ENCODE peak calls at places on chromosome 22, in five cellular contexts. X, V, C, R and E are unnamed samples.

GRCh38 chr22:32564170-32565001 is 89.8 kb downstream of the FBXO7 start:
- DNase-seq in X (no peak), V (no peak), C (no peak), R (peak), E (no peak)

GRCh38 chr22:32986773-32987050 is 71.5 kb downstream of the SYN3 start:
- DNase-seq in X (no peak), V (no peak), C (no peak), R (no peak), E (no peak)

GRCh38 chr22:34845391-34845790 is 220.6 kb upstream of the ISX start:
- DNase-seq in X (no peak), V (no peak), C (no peak), R (no peak), E (no peak)

GRCh38 chr22:50030315-50031188 is 18.0 kb upstream of the IL17REL start:
- DNase-seq in X (no peak), V (peak), C (peak), R (peak), E (peak)

GRCh38 chr22:36081023-36081431 is 52.4 kb upstream of the RBFOX2 start:
- DNase-seq in X (peak), V (no peak), C (no peak), R (peak), E (peak)

GRCh38 chr22:33192156-33192555 is 134.0 kb upstream of the SYN3 start:
- DNase-seq in X (no peak), V (no peak), C (no peak), R (no peak), E (no peak)

GRCh38 chr22:31344369-31345330 is 1.5 kb downstream of the PATZ1 start:
- DNase-seq in X (no peak), V (peak), C (no peak), R (peak), E (no peak)

GRCh38 chr22:50210378-50211139 is 9.7 kb downstream of the SELENOO start:
- DNase-seq in X (no peak), V (no peak), C (no peak), R (no peak), E (no peak)

GRCh38 chr22:31244943-31245451 is 32.9 kb downstream of the LIMK2 start:
- DNase-seq in X (no peak), V (no peak), C (no peak), R (no peak), E (no peak)

DNA sequence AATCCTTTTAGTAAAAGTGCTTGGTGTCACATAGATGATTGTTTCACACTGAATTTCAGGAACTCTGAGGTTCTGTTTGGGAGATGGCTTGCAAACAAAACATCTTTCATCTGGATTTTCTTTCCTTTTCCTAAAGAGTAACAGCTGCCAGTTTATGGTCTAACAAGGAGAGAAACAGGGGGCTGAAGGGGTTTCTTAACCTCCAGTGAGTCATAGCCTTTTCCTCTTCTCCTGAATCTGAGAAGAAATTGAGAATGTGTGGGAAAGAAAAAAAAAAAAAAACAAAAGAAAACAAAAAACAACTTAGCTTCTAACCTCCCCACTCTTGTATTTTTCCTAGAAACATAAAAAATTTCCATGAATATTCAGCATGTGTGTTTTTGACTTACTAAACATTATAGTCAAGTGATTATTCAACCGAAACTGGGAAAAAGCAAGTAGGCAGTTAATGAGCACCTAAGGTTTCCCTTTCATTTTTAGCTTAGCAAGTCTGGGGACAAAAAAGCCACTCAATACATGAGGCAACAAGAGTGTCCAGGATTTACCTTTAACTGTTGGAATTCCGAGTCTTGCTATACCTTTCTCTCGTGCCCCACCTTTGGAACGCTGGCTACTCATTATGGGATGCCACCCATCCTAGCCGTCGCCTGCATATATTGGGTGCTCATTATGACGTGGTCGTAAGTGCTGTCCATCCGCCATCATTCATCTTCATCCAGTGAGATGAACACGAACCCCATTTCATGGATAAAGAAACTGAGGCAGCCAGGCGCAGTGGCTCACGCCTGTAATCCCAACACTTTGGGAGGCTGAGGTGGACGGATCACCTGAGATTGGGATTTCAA is 2.3 kb downstream of the ASPHD2 start:
- DNase-seq in X (no peak), V (no peak), C (no peak), R (peak), E (no peak)
- H3K4me3 ChIP-seq in X (no peak), V (no peak), C (no peak), R (no peak), E (no peak)

DNA sequence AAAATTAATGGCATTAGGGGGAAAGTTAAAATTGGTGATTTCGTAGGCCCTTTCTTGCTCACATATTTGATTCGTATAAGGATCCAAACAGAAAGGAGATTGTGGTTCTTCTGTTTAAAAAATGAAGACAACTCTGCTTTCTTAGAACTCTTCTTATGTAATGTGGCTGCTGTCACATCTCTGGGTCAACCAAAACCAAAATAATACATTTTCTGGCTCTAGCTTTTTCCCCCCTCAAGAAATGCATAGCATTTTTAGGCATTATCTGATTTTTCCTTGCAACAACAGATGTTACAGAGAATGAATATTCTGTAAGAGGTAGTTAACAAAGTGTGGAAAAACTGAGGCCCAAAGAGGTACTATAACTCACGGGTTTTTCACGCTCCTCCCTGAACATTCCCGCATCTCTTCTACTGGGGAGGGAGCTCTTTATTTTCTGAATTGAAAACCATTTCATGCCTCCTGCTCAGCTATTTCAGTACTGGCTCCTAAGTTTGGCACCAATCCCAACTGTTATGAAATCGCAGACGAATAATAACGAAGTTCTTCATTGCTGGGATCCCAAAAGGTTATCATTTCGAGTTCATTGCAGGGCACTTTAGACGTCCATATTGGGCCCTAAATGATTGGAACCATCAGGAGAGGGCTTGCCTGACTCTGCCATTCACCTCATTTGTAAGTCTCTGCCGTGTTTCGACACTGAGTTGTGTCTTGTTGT is 17.1 kb downstream of the GRAP2 start:
- DNase-seq in X (no peak), V (no peak), C (no peak), R (peak), E (no peak)
- H3K4me3 ChIP-seq in X (no peak), V (no peak), C (no peak), R (no peak), E (no peak)

GRCh38 chr22:25569983-25570382 is 5.5 kb downstream of the GRK3 start:
- DNase-seq in X (no peak), V (no peak), C (no peak), R (no peak), E (no peak)
- H3K4me3 ChIP-seq in X (no peak), V (no peak), C (no peak), R (no peak), E (no peak)

DNA sequence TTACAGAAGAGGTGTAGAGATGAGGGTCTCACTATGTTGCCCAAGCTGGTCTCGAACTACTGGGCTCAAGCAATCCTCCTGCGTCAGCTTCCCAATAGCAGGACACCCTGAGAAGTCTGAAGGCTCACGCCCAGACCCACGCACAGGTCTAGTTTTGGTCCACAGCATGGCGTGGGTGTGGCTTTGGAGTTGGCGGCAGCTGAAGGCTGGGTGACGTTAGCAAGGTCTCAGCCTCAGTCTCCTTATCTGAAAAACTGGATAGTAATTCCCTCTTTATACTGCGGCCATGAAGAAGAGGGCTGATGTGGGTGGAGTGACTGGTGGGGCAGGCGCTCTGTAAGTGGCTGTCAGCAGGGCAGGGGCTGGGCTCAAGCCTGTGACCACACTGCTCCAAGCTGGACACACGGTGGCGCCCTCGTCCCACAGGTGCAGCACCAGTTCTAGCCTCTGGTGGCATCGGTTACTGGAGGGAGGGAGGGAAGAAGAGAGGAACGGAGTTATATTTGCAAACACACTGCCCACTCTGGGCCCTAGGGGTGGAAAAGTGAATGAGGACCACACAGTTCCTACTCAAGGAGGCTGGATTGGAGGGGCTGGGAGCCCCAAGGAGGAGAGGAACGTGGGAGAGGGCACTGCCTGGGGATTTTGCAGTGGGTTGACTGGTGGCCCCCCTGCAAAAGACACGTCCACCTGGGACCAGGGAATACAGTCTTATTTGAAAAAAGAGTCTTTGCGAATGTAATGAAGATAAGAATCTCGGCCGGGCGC is 19.6 kb upstream of the CARD10 start:
- DNase-seq in X (no peak), V (peak), C (peak), R (peak), E (peak)
- H3K4me3 ChIP-seq in X (no peak), V (no peak), C (no peak), R (no peak), E (no peak)

GRCh38 chr22:20204821-20205220 is 54.0 kb upstream of the CCDC188 start:
- DNase-seq in X (no peak), V (no peak), C (no peak), R (peak), E (no peak)

GRCh38 chr22:20207277-20208025 is 56.6 kb upstream of the CCDC188 start:
- DNase-seq in X (no peak), V (no peak), C (no peak), R (no peak), E (no peak)

GRCh38 chr22:20205964-20206708 is 55.3 kb upstream of the CCDC188 start:
- DNase-seq in X (no peak), V (peak), C (peak), R (peak), E (peak)

GRCh38 chr22:20205464-20205963 is 54.7 kb upstream of the CCDC188 start:
- DNase-seq in X (no peak), V (no peak), C (no peak), R (no peak), E (no peak)

DNA sequence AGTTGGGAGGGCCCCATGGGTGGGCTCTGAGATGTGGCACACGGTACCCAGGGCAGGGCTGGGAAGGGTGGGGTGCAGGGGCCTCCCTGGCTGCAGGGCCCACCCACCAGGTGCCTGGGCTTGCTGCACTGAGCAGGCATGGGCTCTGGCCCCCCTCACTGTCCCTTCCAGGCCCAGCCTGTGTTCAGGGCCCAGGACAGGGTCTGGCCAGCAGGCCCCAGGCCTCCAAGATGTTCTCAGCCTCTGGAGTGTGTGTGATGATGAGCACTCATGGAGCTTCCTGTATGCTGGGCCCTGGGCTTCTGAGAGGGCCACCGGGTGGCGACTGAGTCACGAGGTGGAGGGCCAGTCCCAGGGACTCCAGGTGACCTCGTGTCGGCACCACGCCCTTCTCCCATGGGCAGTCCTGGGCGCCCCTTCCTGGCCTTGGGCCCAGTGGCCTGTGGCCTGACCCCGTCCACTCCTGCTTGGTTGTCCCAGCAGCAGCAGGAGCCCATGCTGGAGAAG is 55.9 kb upstream of the CCDC188 start:
- DNase-seq in X (no peak), V (no peak), C (peak), R (peak), E (no peak)
- H3K4me3 ChIP-seq in X (no peak), V (no peak), C (peak), R (peak), E (peak)

DNA sequence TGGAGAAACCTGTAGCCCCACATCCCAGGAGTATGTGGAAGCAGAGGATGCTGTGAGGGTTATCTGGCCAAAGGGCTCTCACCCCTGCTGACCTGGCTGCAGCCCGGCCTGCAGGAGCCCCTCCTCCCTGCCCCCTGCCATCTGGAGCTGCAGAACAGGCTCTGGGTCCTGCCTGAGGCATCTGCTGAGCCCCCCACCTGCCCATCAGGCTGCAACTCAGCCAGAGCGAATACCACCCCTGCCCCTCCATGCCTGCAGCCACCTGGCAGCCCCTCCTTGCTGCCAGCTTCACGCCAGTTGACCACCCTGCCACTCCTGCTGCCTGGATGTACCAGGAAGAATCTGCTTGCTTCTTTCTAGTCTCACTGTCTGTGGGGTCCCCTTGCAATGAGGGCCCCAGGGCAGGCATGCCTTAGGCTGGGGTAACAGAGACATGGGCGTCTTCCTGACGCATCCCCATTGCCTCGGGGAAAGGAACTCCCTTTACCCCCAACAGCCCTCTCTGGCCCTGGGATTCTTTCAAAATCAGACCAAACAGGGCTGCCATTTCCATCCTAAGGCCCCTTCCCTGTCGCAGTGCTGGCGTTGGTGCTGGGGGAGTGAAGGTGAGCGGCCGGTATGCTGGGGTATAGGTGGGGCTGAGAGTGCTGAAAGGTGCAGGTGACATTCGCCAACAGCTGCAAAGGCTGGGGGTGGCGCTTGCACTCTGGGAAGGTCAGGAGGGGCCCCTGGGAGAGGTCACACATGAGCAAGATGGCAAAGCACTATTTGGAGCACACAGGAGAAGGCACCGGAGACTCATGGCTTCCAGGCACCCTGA is 1334.6 kb downstream of the TBC1D22A start:
- DNase-seq in X (no peak), V (no peak), C (peak), R (no peak), E (no peak)
- H3K4me3 ChIP-seq in X (no peak), V (no peak), C (no peak), R (no peak), E (no peak)

DNA sequence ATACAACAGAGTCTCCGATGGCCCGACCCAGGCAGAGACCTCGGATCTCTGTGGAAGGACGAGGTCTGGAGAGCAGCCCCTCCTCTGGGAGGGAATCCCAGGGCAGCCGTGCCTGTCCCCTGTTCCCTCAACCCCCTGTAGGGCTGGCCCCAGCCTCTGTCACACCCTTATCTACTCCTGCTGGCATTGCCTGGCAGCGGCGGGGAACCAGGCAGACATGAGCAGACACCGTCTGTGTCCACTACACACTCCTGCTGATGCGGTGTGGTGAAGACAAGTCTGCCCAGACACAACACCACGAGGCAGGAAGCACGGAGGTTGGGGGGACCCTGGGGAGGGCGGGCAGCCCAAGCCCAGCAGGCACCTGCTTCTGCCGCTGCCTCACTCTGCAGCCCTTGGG is 52.5 kb upstream of the A4GALT start:
- DNase-seq in X (no peak), V (no peak), C (peak), R (no peak), E (no peak)
- H3K4me3 ChIP-seq in X (no peak), V (no peak), C (no peak), R (no peak), E (no peak)

DNA sequence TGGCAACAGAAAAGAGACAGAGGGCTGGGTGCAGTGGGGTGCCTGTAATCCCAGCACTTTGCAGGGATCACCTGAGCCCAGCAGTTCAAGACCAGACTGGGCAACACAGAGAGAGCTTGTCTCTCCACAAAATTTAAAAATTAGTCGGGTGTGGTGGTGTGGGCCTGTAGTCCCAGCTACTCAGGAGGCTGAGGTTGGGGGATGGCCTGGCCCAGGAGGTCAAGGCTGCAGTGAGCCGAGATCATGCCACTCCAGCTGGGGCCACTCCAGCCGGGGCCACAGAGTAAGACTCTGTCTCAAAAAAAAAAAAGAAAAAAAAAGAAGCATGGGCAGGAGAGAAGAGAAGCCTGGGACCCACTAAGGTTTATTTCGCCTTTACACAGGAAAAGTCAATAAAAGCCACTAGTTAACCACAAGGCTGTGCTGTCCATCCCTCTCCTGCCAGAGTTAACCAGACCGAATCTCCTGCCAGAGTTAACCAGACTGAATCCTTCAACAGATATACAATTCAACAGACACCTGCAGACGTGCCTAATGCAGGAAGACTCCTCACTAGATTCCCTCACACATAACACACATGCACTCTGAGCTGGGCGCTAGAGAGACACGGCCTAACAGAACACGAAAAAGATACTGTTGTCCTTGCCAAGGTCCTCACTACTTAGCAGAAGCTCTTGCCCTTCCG is 29.8 kb downstream of the MICAL3 start:
- DNase-seq in X (no peak), V (no peak), C (no peak), R (no peak), E (no peak)
- H3K4me3 ChIP-seq in X (no peak), V (no peak), C (no peak), R (no peak), E (no peak)

GRCh38 chr22:23187201-23187600 is 6.9 kb downstream of the BCR start:
- DNase-seq in X (no peak), V (no peak), C (no peak), R (no peak), E (no peak)

GRCh38 chr22:23184100-23184763 is 3.9 kb downstream of the BCR start:
- DNase-seq in X (no peak), V (no peak), C (no peak), R (no peak), E (no peak)

GRCh38 chr22:23183107-23183698 is 2.9 kb downstream of the BCR start:
- DNase-seq in X (peak), V (peak), C (peak), R (peak), E (no peak)

GRCh38 chr22:23182289-23183106 is 2.2 kb downstream of the BCR start:
- DNase-seq in X (no peak), V (peak), C (peak), R (no peak), E (no peak)

DNA sequence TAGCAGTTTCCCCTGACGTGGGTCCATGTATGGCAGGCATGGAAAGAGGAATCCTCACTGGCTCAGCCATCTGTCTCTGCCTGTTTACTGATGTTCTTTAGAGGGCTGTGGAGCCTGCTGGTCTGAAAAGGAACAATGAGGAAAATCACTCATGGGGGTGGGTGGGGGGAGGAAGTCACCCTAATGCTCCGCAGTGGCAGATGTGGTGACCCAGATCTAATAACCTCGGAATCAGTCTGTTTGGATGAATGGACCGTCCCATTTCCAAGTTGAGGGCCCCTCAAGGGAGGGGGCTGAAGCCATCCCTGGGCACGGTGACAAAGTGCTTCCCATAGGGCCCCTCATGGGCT is 4.4 kb downstream of the BCR start:
- DNase-seq in X (no peak), V (no peak), C (no peak), R (no peak), E (no peak)
- H3K4me3 ChIP-seq in X (no peak), V (peak), C (peak), R (no peak), E (no peak)